ENCODE peak calls at places on chromosomes 3 and 15, in six cellular contexts. S, E, T, N, U and B are unnamed samples.

GRCh38 chr3:184757010-184757651 is 45.3 kb upstream of the MAGEF1 start:
- DNase-seq in S (peak; percentile 46), E (peak; percentile 93), T (no peak), N (peak; percentile 80), U (peak; percentile 96), B (no peak)

GRCh38 chr3:115285001-115285400 is 137.9 kb upstream of the ZBTB20 start:
- DNase-seq in S (no peak), E (no peak), T (no peak), N (no peak), U (no peak), B (no peak)

GRCh38 chr3:61422945-61423740 is 138.2 kb upstream of the PTPRG start:
- DNase-seq in S (no peak), E (no peak), T (no peak), N (no peak), U (no peak), B (no peak)

GRCh38 chr3:100264242-100264641 is 3.5 kb downstream of the TBC1D23 start:
- DNase-seq in S (no peak), E (no peak), T (no peak), N (no peak), U (no peak), B (no peak)

GRCh38 chr3:183430325-183430957 is 2.0 kb upstream of the MCF2L2 start:
- DNase-seq in S (no peak), E (no peak), T (no peak), N (no peak), U (no peak), B (no peak)

GRCh38 chr15:84826369-84826823 is 9.2 kb downstream of the ALPK3 start:
- DNase-seq in S (peak; percentile 85), E (no peak), T (peak; percentile 75), N (no peak), U (no peak), B (no peak)

GRCh38 chr15:92808611-92809063 is 91.5 kb upstream of the CHD2 start:
- DNase-seq in S (peak; percentile 69), E (peak; percentile 86), T (no peak), N (peak; percentile 62), U (peak; percentile 54), B (no peak)

GRCh38 chr3:147313513-147313912 is 92.8 kb downstream of the ZIC4 start:
- DNase-seq in S (no peak), E (no peak), T (no peak), N (no peak), U (no peak), B (no peak)

GRCh38 chr3:126126292-126126691 is 42.4 kb upstream of the SLC41A3 start:
- DNase-seq in S (no peak), E (peak; percentile 45), T (no peak), N (peak; percentile 7), U (no peak), B (no peak)

GRCh38 chr15:75694241-75695182 is 18.1 kb downstream of the CSPG4 start:
- DNase-seq in S (peak; percentile 69), E (peak; percentile 95), T (peak; percentile 71), N (peak; percentile 86), U (peak; percentile 98), B (no peak)

GRCh38 chr3:71537211-71537611 is 46.3 kb downstream of the FOXP1 start:
- DNase-seq in S (no peak), E (peak; percentile 91), T (peak; percentile 55), N (peak; percentile 69), U (peak; percentile 96), B (no peak)

GRCh38 chr3:194987571-194988494 is 283.1 kb downstream of the XXYLT1 start:
- DNase-seq in S (no peak), E (peak; percentile 28), T (no peak), N (no peak), U (no peak), B (no peak)

GRCh38 chr3:30578479-30578878 is 27.9 kb upstream of the TGFBR2 start:
- DNase-seq in S (no peak), E (peak; percentile 86), T (no peak), N (peak; percentile 29), U (peak; percentile 95), B (no peak)

GRCh38 chr3:61824553-61825135 is 263.3 kb downstream of the PTPRG start:
- DNase-seq in S (no peak), E (no peak), T (no peak), N (no peak), U (no peak), B (no peak)

GRCh38 chr3:42497009-42497731 is 5.3 kb upstream of the VIPR1 start:
- DNase-seq in S (peak; percentile 93), E (no peak), T (peak; percentile 47), N (no peak), U (no peak), B (no peak)

GRCh38 chr15:50116477-50116876 is 2.6 kb downstream of the ATP8B4 start:
- DNase-seq in S (peak; percentile 92), E (no peak), T (peak; percentile 17), N (no peak), U (peak; percentile 57), B (no peak)

GRCh38 chr3:159159546-159159945 is 357.7 kb downstream of the MFSD1 start:
- DNase-seq in S (no peak), E (no peak), T (no peak), N (no peak), U (no peak), B (no peak)

GRCh38 chr15:73694419-73694818 is 10.2 kb downstream of the CD276 start:
- DNase-seq in S (no peak), E (peak; percentile 61), T (no peak), N (no peak), U (peak; percentile 68), B (no peak)

GRCh38 chr3:36305929-36306520 is 74.3 kb upstream of the STAC start:
- DNase-seq in S (no peak), E (no peak), T (no peak), N (no peak), U (no peak), B (no peak)

GRCh38 chr15:78438595-78439285 is 724 bp downstream of the IREB2 start:
- DNase-seq in S (peak; percentile 71), E (no peak), T (peak; percentile 43), N (no peak), U (peak; percentile 24), B (peak; percentile 6)